ENCODE peak calls at places on chromosomes 7 and 10, in six cellular contexts. A is H1, P is mesenchymal stem cell, E is IMR-90, S is neuronal stem cell, Q is mesendoderm. J is an unnamed sample.

GRCh38 chr10:87750001-87750651 is 67.9 kb downstream of the ATAD1 start:
- DNase-seq in Q (peak; percentile 66), E (peak; percentile 61), A (no peak), S (no peak), P (peak; percentile 50), J (no peak)

GRCh38 chr10:118580702-118581101 is 14.7 kb downstream of the PRLHR start:
- DNase-seq in A (no peak), S (no peak), P (no peak), E (no peak), Q (no peak), J (no peak)

GRCh38 chr10:62443866-62444265 is 69.7 kb downstream of the ZNF365 start:
- DNase-seq in P (no peak), Q (peak; percentile 34), E (no peak), S (no peak), A (no peak), J (no peak)

GRCh38 chr10:26887611-26888215 is 27.0 kb upstream of the ABI1 start:
- DNase-seq in A (no peak), E (peak; percentile 12), P (no peak), S (no peak), Q (no peak), J (no peak)

GRCh38 chr7:155988421-155988820 is 176.2 kb upstream of the SHH start:
- DNase-seq in P (no peak), E (no peak), Q (no peak), S (no peak), A (no peak), J (peak; percentile 4)

GRCh38 chr10:3749597-3750351 is 35.2 kb downstream of the KLF6 start:
- DNase-seq in S (no peak), E (peak; percentile 90), Q (no peak), P (peak; percentile 98), A (no peak), J (no peak)

GRCh38 chr7:44150966-44151678 is 10.0 kb upstream of the MYL7 start:
- DNase-seq in P (no peak), E (no peak), Q (no peak), A (no peak), S (no peak), J (peak; percentile 15)

GRCh38 chr10:78862328-78862640 is 206.5 kb upstream of the ZMIZ1 start:
- DNase-seq in E (no peak), P (no peak), A (no peak), Q (no peak), S (no peak), J (no peak)

GRCh38 chr7:32587431-32587948 is 92.2 kb downstream of the AVL9 start:
- DNase-seq in A (no peak), E (peak; percentile 89), S (no peak), Q (no peak), P (peak; percentile 95), J (no peak)

GRCh38 chr10:99470327-99470726 is 39.9 kb upstream of the GOT1 start:
- DNase-seq in Q (no peak), E (no peak), A (no peak), S (no peak), P (peak; percentile 78), J (no peak)

GRCh38 chr7:51318886-51319579 is 2.4 kb upstream of the COBL start:
- DNase-seq in P (no peak), A (no peak), Q (no peak), S (no peak), E (no peak), J (no peak)

GRCh38 chr7:19111474-19112143 is 5.8 kb downstream of the TWIST1 start:
- DNase-seq in A (no peak), S (peak; percentile 29), P (no peak), E (no peak), Q (peak; percentile 37), J (no peak)

GRCh38 chr7:92763636-92764423 is 72.5 kb downstream of the CDK6 start:
- DNase-seq in A (peak; percentile 74), S (no peak), P (peak; percentile 85), E (peak; percentile 81), Q (peak; percentile 90), J (peak; percentile 84)

GRCh38 chr7:229184-229964 is 37.0 kb downstream of the FAM20C start:
- DNase-seq in Q (no peak), A (no peak), P (peak; percentile 75), S (no peak), E (peak; percentile 97), J (no peak)

GRCh38 chr7:9937944-9938631 is 1035.6 kb upstream of the PHF14 start:
- DNase-seq in E (no peak), Q (peak; percentile 13), S (no peak), A (no peak), P (peak; percentile 80), J (no peak)

GRCh38 chr7:46486264-46487206 is 565.5 kb upstream of the IGFBP3 start:
- DNase-seq in Q (no peak), P (peak; percentile 81), A (no peak), S (no peak), E (peak; percentile 88), J (no peak)

GRCh38 chr10:60073397-60073780 is 167.0 kb upstream of the CCDC6 start:
- DNase-seq in A (no peak), S (no peak), P (no peak), E (no peak), Q (no peak), J (no peak)

GRCh38 chr10:119252051-119252465 is 44.7 kb downstream of the GRK5 start:
- DNase-seq in S (no peak), Q (no peak), P (peak; percentile 71), A (no peak), E (peak; percentile 37), J (no peak)

GRCh38 chr10:43204943-43205671 is 61.8 kb downstream of the RASGEF1A start:
- DNase-seq in A (no peak), Q (peak; percentile 90), P (peak; percentile 67), S (peak; percentile 33), E (peak; percentile 48), J (peak; percentile 91)

GRCh38 chr10:96995851-96996250 is 163.8 kb downstream of the LCOR start:
- DNase-seq in P (peak; percentile 21), A (no peak), Q (no peak), S (no peak), E (peak; percentile 20), J (no peak)

GRCh38 chr10:68303849-68304412 is 27.9 kb upstream of the HNRNPH3 start:
- DNase-seq in E (no peak), P (no peak), Q (no peak), A (no peak), S (no peak), J (no peak)

GRCh38 chr10:14422431-14422830 is 91.7 kb upstream of the FRMD4A start:
- DNase-seq in E (no peak), A (no peak), P (no peak), S (no peak), Q (no peak), J (no peak)
- H2BK5ac ChIP-seq in E (no peak overlapping the region), A (no peak overlapping the region), P (no peak overlapping the region), S (no peak overlapping the region), Q (no peak overlapping the region), J (no peak overlapping the region)

GRCh38 chr10:89589091-89589725 is 53.8 kb upstream of the SLC16A12 start:
- DNase-seq in S (no peak), P (no peak), A (no peak), Q (no peak), E (no peak), J (no peak)
- H2BK5ac ChIP-seq in S (no peak overlapping the region), P (no peak overlapping the region), A (no peak overlapping the region), Q (no peak overlapping the region), E (no peak overlapping the region), J (no peak overlapping the region)

GRCh38 chr10:76150886-76151288 is 719.5 kb downstream of the LRMDA start:
- DNase-seq in S (peak; percentile 8), E (no peak), Q (no peak), P (no peak), A (no peak), J (no peak)

GRCh38 chr10:76160758-76161555 is 729.5 kb downstream of the LRMDA start:
- DNase-seq in E (no peak), S (no peak), A (no peak), P (peak; percentile 38), Q (no peak), J (no peak)

GRCh38 chr10:76150139-76150885 is 718.9 kb downstream of the LRMDA start:
- DNase-seq in S (peak; percentile 82), Q (peak; percentile 66), P (peak; percentile 81), E (peak; percentile 27), A (no peak), J (peak; percentile 44)

GRCh38 chr10:76152186-76152585 is 720.8 kb downstream of the LRMDA start:
- DNase-seq in S (no peak), A (no peak), P (no peak), Q (no peak), E (no peak), J (no peak)

GRCh38 chr10:76155961-76156360 is 724.5 kb downstream of the LRMDA start:
- DNase-seq in S (no peak), Q (peak; percentile 55), A (no peak), E (no peak), P (no peak), J (no peak)
- H2BK5ac ChIP-seq in S (no peak overlapping the region), Q (no peak overlapping the region), A (no peak overlapping the region), E (no peak overlapping the region), P (no peak overlapping the region), J (no peak overlapping the region)

GRCh38 chr10:8104005-8104404 is 49.5 kb downstream of the GATA3 start:
- DNase-seq in Q (no peak), E (no peak), S (no peak), A (no peak), P (no peak), J (no peak)
- H2BK5ac ChIP-seq in Q (no peak overlapping the region), E (no peak overlapping the region), S (no peak overlapping the region), A (no peak overlapping the region), P (no peak overlapping the region), J (no peak overlapping the region)

GRCh38 chr7:25656071-25656470 is 427.8 kb upstream of the NPVF start:
- DNase-seq in Q (no peak), A (no peak), E (no peak), P (no peak), S (no peak), J (no peak)
- H2BK5ac ChIP-seq in Q (no peak overlapping the region), A (no peak overlapping the region), E (no peak overlapping the region), P (no peak overlapping the region), S (no peak overlapping the region), J (no peak overlapping the region)

GRCh38 chr7:151686826-151687225 is 167.1 kb upstream of the RHEB start:
- DNase-seq in S (no peak), P (no peak), A (no peak), E (no peak), Q (no peak), J (no peak)
- H2BK5ac ChIP-seq in S (no peak overlapping the region), P (peak overlapping the region; percentile 21), A (peak overlapping the region; percentile 26), E (peak overlapping the region; percentile 98), Q (peak overlapping the region; percentile 89), J (no peak overlapping the region)

GRCh38 chr7:55369427-55369826 is 4.3 kb downstream of the LANCL2 start:
- DNase-seq in S (no peak), E (peak; percentile 95), Q (no peak), P (peak; percentile 67), A (no peak), J (no peak)

GRCh38 chr7:55365680-55366460 is 733 bp downstream of the LANCL2 start:
- DNase-seq in E (peak; percentile 96), A (peak; percentile 70), P (peak; percentile 98), Q (peak; percentile 98), S (peak; percentile 97), J (peak; percentile 93)

GRCh38 chr7:55366461-55367138 is 1.5 kb downstream of the LANCL2 start:
- DNase-seq in A (no peak), Q (peak; percentile 29), P (peak; percentile 20), S (no peak), E (no peak), J (no peak)

GRCh38 chr7:55365103-55365679 is at the start of gene LANCL2:
- DNase-seq in P (peak; percentile 53), A (no peak), Q (no peak), S (peak; percentile 57), E (peak; percentile 16), J (peak; percentile 63)

GRCh38 chr7:55367283-55367840 is 2.2 kb downstream of the LANCL2 start:
- DNase-seq in S (no peak), A (no peak), P (no peak), Q (no peak), E (no peak), J (no peak)
- H2BK5ac ChIP-seq in S (no peak overlapping the region), A (no peak overlapping the region), P (no peak overlapping the region), Q (no peak overlapping the region), E (no peak overlapping the region), J (no peak overlapping the region)